ENCODE peak calls at places on chromosomes 7 and 10, in six cellular contexts. F is NB4, X is A549, E is BJ, C is psoas muscle, O is hepatocyte. T is an unnamed sample.

GRCh38 chr7:149007615-149008014 is 20.7 kb downstream of the PDIA4 start:
- DNase-seq in X (no peak), C (no peak), E (no peak), O (no peak), F (peak; percentile 45), T (no peak)

GRCh38 chr7:368651-369475 is 78.9 kb downstream of the FOXL3 start:
- DNase-seq in O (no peak), F (no peak), E (no peak), X (no peak), C (peak; percentile 12), T (no peak)

GRCh38 chr10:12214763-12215218 is 18.8 kb downstream of the CDC123 start:
- DNase-seq in F (peak; percentile 56), C (no peak), O (peak; percentile 80), E (no peak), X (peak; percentile 40), T (peak; percentile 19)

GRCh38 chr7:30648744-30649540 is 33.3 kb downstream of the CRHR2 start:
- DNase-seq in F (no peak), O (no peak), X (no peak), E (no peak), C (no peak), T (no peak)

GRCh38 chr10:75774780-75775490 is 343.5 kb downstream of the LRMDA start:
- DNase-seq in X (no peak), E (no peak), C (no peak), F (peak; percentile 65), O (no peak), T (no peak)

GRCh38 chr7:152403726-152404125 is 32.1 kb downstream of the KMT2C start:
- DNase-seq in C (no peak), F (no peak), X (no peak), E (no peak), O (peak; percentile 18), T (no peak)

GRCh38 chr10:110336111-110336721 is 31.5 kb upstream of the SMNDC1 start:
- DNase-seq in O (peak; percentile 45), C (peak; percentile 24), F (no peak), E (peak; percentile 98), X (peak; percentile 73), T (peak; percentile 97)

GRCh38 chr7:88072715-88073055 is 138.6 kb downstream of the ADAM22 start:
- DNase-seq in E (no peak), O (no peak), F (no peak), C (no peak), X (no peak), T (no peak)

GRCh38 chr10:69965919-69966662 is 86.6 kb upstream of the MACROH2A2 start:
- DNase-seq in C (no peak), E (no peak), F (no peak), O (no peak), X (no peak), T (no peak)

GRCh38 chr10:4512557-4513286 is 313.3 kb upstream of the AKR1E2 start:
- DNase-seq in F (peak; percentile 34), E (no peak), C (no peak), O (peak; percentile 66), X (peak; percentile 33), T (peak; percentile 83)

GRCh38 chr10:84308481-84309304 is 19.7 kb upstream of the CCSER2 start:
- DNase-seq in C (peak; percentile 21), O (no peak), X (no peak), E (no peak), F (peak; percentile 16), T (peak; percentile 48)

GRCh38 chr10:58641095-58641531 is 128.4 kb downstream of the BICC1 start:
- DNase-seq in O (peak; percentile 60), F (peak; percentile 22), X (peak; percentile 65), C (no peak), E (peak; percentile 99), T (peak; percentile 89)

GRCh38 chr10:13860886-13861285 is 274.1 kb downstream of the PRPF18 start:
- DNase-seq in E (no peak), F (no peak), O (no peak), C (no peak), X (no peak), T (no peak)

GRCh38 chr10:101902032-101902799 is 58.6 kb upstream of the KCNIP2 start:
- DNase-seq in E (no peak), O (no peak), C (no peak), X (no peak), F (no peak), T (no peak)

GRCh38 chr7:149496642-149497391 is 792 bp downstream of the ZNF746 start:
- DNase-seq in C (peak; percentile 72), F (peak; percentile 60), E (no peak), X (no peak), O (peak; percentile 65), T (no peak)

GRCh38 chr10:71933651-71934050 is 30.5 kb upstream of the CHST3 start:
- DNase-seq in F (no peak), X (no peak), O (no peak), C (no peak), E (no peak), T (no peak)

GRCh38 chr10:34187201-34187600 is 627.9 kb downstream of the PARD3 start:
- DNase-seq in F (no peak), X (no peak), O (no peak), C (no peak), E (peak; percentile 57), T (peak; percentile 43)

GRCh38 chr7:26990268-26990667 is 105.5 kb downstream of the HOXA1 start:
- DNase-seq in E (peak; percentile 1), O (no peak), F (no peak), C (no peak), X (no peak), T (peak; percentile 56)

GRCh38 chr10:71848325-71849277 is 2.5 kb downstream of the PSAP start:
- DNase-seq in C (no peak), O (no peak), F (no peak), X (no peak), E (no peak), T (no peak)

GRCh38 chr7:2794836-2795636 is 49.1 kb downstream of the GNA12 start:
- DNase-seq in X (no peak), E (no peak), C (no peak), F (no peak), O (no peak), T (no peak)

GRCh38 chr10:114996542-114996941 is 58.5 kb downstream of the TRUB1 start:
- DNase-seq in O (no peak), F (no peak), E (no peak), X (no peak), C (no peak), T (no peak)

GRCh38 chr7:95246935-95247370 is 77.4 kb downstream of the PON1 start:
- DNase-seq in O (peak; percentile 86), E (peak; percentile 6), F (peak; percentile 78), C (no peak), X (peak; percentile 57), T (peak; percentile 41)

GRCh38 chr7:135374736-135375135 is 135.2 kb downstream of the CNOT4 start:
- DNase-seq in C (no peak), F (no peak), E (no peak), O (no peak), X (no peak), T (no peak)

GRCh38 chr7:47379629-47380324 is 202.1 kb downstream of the TNS3 start:
- DNase-seq in F (no peak), O (peak; percentile 62), E (no peak), X (no peak), C (peak; percentile 58), T (no peak)

DNA sequence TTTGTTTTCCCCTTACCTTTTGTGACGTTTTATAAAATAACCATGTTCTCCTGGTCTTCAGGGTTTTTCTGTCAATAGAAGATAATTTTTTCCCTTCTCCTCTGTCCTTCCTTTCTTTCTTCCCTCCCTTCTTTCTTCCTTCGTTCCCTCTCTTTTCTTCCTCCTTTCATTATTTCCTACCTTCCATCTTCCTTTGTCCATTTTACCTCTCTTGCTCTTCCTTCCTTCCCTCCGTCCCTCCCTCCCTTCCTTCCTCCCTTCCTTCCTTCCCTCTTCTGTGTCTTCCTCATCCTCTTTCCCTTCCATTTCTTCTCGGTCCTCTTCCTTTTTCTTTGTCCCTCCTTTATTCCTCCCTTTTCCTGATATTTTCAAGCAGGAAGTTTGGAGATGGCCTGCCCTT is 128.2 kb downstream of the TEX36 start:
- DNase-seq in F (no peak), X (no peak), O (no peak), C (no peak), E (no peak), T (no peak)
- H3K4me3 ChIP-seq in F (no peak overlapping the region), X (no peak overlapping the region), O (no peak overlapping the region), C (no peak overlapping the region), E (no peak overlapping the region), T (no peak overlapping the region)

GRCh38 chr7:121313220-121313792 is 15.5 kb upstream of the WNT16 start:
- DNase-seq in E (no peak), C (no peak), F (no peak), O (peak; percentile 30), X (no peak), T (no peak)
- H3K4me3 ChIP-seq in E (no peak overlapping the region), C (no peak overlapping the region), F (no peak overlapping the region), O (no peak overlapping the region), X (no peak overlapping the region), T (no peak overlapping the region)

DNA sequence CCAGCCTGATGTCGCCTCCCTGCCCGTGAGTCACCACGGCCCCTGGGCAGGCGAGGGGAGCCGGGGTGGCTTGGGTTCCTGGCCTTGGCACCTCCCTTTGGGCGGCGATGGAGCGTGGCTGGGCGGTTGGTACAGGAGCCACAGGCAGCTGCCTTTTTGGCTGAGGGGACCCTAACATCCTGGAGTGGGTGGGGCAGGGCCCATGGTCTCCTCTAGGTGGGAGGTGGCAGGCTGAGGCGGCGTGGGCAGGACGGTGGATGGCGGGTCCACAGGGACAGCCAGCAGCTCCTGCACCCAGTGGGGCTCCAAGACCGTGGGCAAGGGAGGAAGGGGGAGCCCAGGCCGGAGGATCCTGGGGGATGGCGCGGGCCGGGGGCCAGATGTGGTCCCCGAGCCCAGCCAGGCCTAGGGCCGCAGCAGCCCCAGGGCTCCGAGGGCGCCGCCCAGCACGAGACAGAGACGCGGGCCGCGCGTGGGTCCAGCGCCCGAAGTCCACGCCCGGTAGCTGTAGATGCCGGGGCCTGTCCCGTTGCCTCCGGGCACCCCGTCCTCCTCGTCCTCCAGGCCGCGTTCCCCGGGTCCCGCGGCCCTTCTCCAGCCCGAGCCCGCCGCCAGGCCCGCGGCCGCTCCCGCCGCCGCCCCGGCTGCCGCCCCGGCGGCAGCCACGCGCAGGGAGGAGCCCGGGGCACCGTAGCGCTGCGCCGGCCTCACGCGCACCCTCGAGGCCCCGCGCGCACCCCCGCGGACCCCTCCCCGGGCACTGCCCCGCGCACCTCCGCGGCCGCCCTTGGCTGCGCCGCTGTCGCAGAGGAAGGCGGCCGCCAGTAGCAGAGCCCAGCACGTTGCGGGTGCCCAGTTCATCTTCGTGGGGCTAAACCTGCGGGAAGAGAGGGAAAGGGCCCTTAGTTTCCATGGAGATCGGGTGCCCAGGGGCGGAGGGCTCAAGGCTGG is 1.3 kb downstream of the SPRN start:
- DNase-seq in F (no peak), E (no peak), O (peak; percentile 13), X (no peak), C (no peak), T (no peak)
- H3K4me3 ChIP-seq in F (no peak overlapping the region), E (peak overlapping the region; percentile 13), O (no peak overlapping the region), X (peak overlapping the region; percentile 36), C (no peak overlapping the region), T (peak overlapping the region; percentile 37)

GRCh38 chr7:116356979-116357378 is 142.6 kb upstream of the CAV2 start:
- DNase-seq in C (no peak), X (no peak), O (no peak), F (no peak), E (no peak), T (no peak)

GRCh38 chr7:116354171-116354545 is 143.8 kb downstream of the TES start:
- DNase-seq in C (no peak), X (no peak), E (no peak), F (no peak), O (peak; percentile 72), T (no peak)

GRCh38 chr7:116354546-116355422 is 144.4 kb downstream of the TES start:
- DNase-seq in E (peak; percentile 97), C (peak; percentile 39), O (peak; percentile 86), X (peak; percentile 75), F (no peak), T (peak; percentile 87)

GRCh38 chr7:116356333-116356965 is 143.1 kb upstream of the CAV2 start:
- DNase-seq in X (no peak), C (no peak), E (no peak), F (no peak), O (no peak), T (no peak)

GRCh38 chr7:116355423-116355765 is 144.1 kb upstream of the CAV2 start:
- DNase-seq in F (no peak), X (no peak), C (no peak), E (no peak), O (no peak), T (no peak)
- H3K4me3 ChIP-seq in F (no peak overlapping the region), X (peak overlapping the region; percentile 30), C (peak overlapping the region; percentile 27), E (peak overlapping the region; percentile 21), O (no peak overlapping the region), T (peak overlapping the region; percentile 23)

T was measured in skeletal muscle cell.